ENCODE peak calls at places on chromosomes 13 and 19, in eight cellular contexts. B, S, J, G, Q, K, P and U are unnamed samples.

GRCh38 chr19:33799507-33799906 is 2.8 kb downstream of the KCTD15 start:
- DNase-seq in G (no peak), Q (no peak), J (no peak), K (no peak), S (no peak), B (no peak), P (no peak), U (no peak)

GRCh38 chr19:17075860-17076538 is 422 bp downstream of the MYO9B start:
- DNase-seq in J (no peak), S (no peak), P (peak), K (no peak), B (peak), G (no peak), Q (peak), U (no peak)

GRCh38 chr13:46721054-46721453 is 75.9 kb downstream of the ESD start:
- DNase-seq in Q (peak), P (peak), S (no peak), J (peak), B (no peak), K (no peak), G (no peak), U (peak)

GRCh38 chr13:99982741-99983400 is 1.3 kb downstream of the ZIC2 start:
- DNase-seq in S (no peak), G (no peak), K (no peak), P (peak), J (no peak), Q (no peak), B (no peak), U (no peak)

GRCh38 chr13:39602277-39602613 is 748 bp downstream of the LHFPL6 start:
- DNase-seq in J (no peak), Q (no peak), B (no peak), P (no peak), S (no peak), G (no peak), K (no peak), U (no peak)

GRCh38 chr13:70173236-70173959 is 65.1 kb upstream of the KLHL1 start:
- DNase-seq in Q (no peak), P (no peak), K (no peak), B (no peak), J (no peak), G (no peak), S (no peak), U (no peak)

GRCh38 chr13:80204642-80205041 is 136.3 kb downstream of the SPRY2 start:
- DNase-seq in K (no peak), S (no peak), B (no peak), G (no peak), J (no peak), Q (no peak), P (no peak), U (no peak)

GRCh38 chr13:36006347-36006746 is 124.8 kb downstream of the DCLK1 start:
- DNase-seq in B (no peak), J (no peak), G (no peak), K (no peak), P (no peak), Q (peak), S (no peak), U (no peak)

GRCh38 chr13:100203696-100204367 is 114.9 kb downstream of the PCCA start:
- DNase-seq in S (no peak), B (no peak), G (no peak), J (no peak), Q (no peak), P (no peak), K (no peak), U (no peak)

GRCh38 chr19:38975214-38975860 is at the start of gene FBXO17:
- DNase-seq in G (no peak), Q (no peak), K (no peak), J (no peak), P (no peak), B (peak), S (no peak), U (no peak)

GRCh38 chr13:50780201-50781015 is 63.1 kb downstream of the DLEU7 start:
- DNase-seq in K (no peak), B (no peak), Q (no peak), P (no peak), G (no peak), S (no peak), J (no peak), U (no peak)

GRCh38 chr19:40443930-40444180 is 280 bp downstream of the SERTAD3 start:
- DNase-seq in B (no peak), J (no peak), Q (no peak), G (no peak), P (no peak), K (no peak), S (no peak), U (no peak)

GRCh38 chr19:51948979-51949378 is 21.7 kb downstream of the ZNF613 start:
- DNase-seq in S (no peak), G (peak), P (no peak), Q (no peak), J (peak), K (no peak), B (no peak), U (no peak)

GRCh38 chr19:2186071-2186846 is 22.5 kb downstream of the DOT1L start:
- DNase-seq in G (no peak), P (no peak), J (peak), S (peak), K (no peak), B (peak), Q (no peak), U (no peak)

GRCh38 chr19:11018179-11018578 is 57.3 kb downstream of the SMARCA4 start:
- DNase-seq in J (no peak), S (no peak), B (no peak), P (no peak), Q (no peak), K (no peak), G (no peak), U (no peak)

GRCh38 chr19:39194832-39195542 is 1.8 kb upstream of the NCCRP1 start:
- DNase-seq in P (no peak), K (no peak), G (no peak), J (no peak), B (no peak), S (no peak), Q (no peak), U (no peak)

GRCh38 chr19:11506101-11506555 is 489 bp upstream of the ZNF653 start:
- DNase-seq in K (no peak), P (no peak), S (no peak), Q (no peak), J (no peak), G (no peak), B (no peak), U (no peak)

GRCh38 chr19:48147597-48148175 is 22.5 kb downstream of the LIG1 start:
- DNase-seq in G (no peak), S (no peak), Q (no peak), K (no peak), B (no peak), J (no peak), P (no peak), U (no peak)

GRCh38 chr19:32676895-32677359 is 1.3 kb downstream of the RGS9BP start:
- DNase-seq in K (no peak), S (no peak), G (no peak), P (no peak), Q (no peak), J (no peak), B (no peak), U (no peak)

GRCh38 chr19:31675187-31675913 is 326.1 kb upstream of the TSHZ3 start:
- DNase-seq in S (no peak), J (peak), B (no peak), Q (no peak), K (no peak), G (no peak), P (no peak), U (no peak)

GRCh38 chr13:19591864-19592263 is 30.5 kb upstream of the TPTE2 start:
- DNase-seq in Q (no peak), G (no peak), J (no peak), B (no peak), P (no peak), S (no peak), K (no peak), U (no peak)

GRCh38 chr19:41705393-41706174 is 2.8 kb upstream of the CEACAM5 start:
- DNase-seq in G (no peak), B (no peak), J (no peak), K (no peak), Q (no peak), P (peak), S (no peak), U (peak)

GRCh38 chr13:101155920-101156319 is 260.4 kb downstream of the NALCN start:
- DNase-seq in S (no peak), J (no peak), B (no peak), Q (no peak), P (peak), G (no peak), K (no peak), U (no peak)